ENCODE peak calls at places on chromosomes 16 and 17, in seven cellular contexts. H is H1, K is IMR-90, J is SK-N-SH, M is HepG2, A is GM12878, W is K562. I is an unnamed sample.

GRCh38 chr17:45824901-45825492 is 19.7 kb upstream of the SPPL2C start:
- DNase-seq in K (no peak), A (no peak), H (no peak), M (no peak), J (no peak), W (no peak), I (no peak)

GRCh38 chr17:36601303-36602029 is at the start of gene MRM1:
- DNase-seq in J (peak), M (peak), W (peak), H (peak), K (peak), A (peak), I (peak)

GRCh38 chr17:13415877-13416416 is 185.8 kb downstream of the HS3ST3A1 start:
- DNase-seq in W (peak), A (no peak), J (peak), M (peak), H (no peak), K (peak), I (no peak)

GRCh38 chr16:87317766-87318121 is 552 bp upstream of the C16orf95 start:
- DNase-seq in K (peak), A (no peak), H (no peak), M (peak), J (peak), W (peak), I (peak)

GRCh38 chr16:75086281-75086680 is 30.3 kb downstream of the LDHD start:
- DNase-seq in A (no peak), M (no peak), K (no peak), J (no peak), W (no peak), H (no peak), I (no peak)

GRCh38 chr17:50304781-50305404 is 30.6 kb downstream of the TMEM92 start:
- DNase-seq in K (peak), M (no peak), W (no peak), J (no peak), A (no peak), H (no peak), I (no peak)

GRCh38 chr16:56606688-56607618 is 1.4 kb upstream of the MT2A start:
- DNase-seq in W (no peak), K (peak), H (no peak), M (peak), A (no peak), J (no peak), I (peak)

GRCh38 chr16:58478427-58478826 is 21.5 kb upstream of the NDRG4 start:
- DNase-seq in W (no peak), H (no peak), K (no peak), J (no peak), A (no peak), M (no peak), I (no peak)

GRCh38 chr16:17367034-17367433 is 103.7 kb downstream of the XYLT1 start:
- DNase-seq in J (no peak), K (no peak), M (no peak), H (no peak), W (no peak), A (no peak), I (no peak)

GRCh38 chr17:8820311-8821010 is 21.3 kb upstream of the MFSD6L start:
- DNase-seq in A (no peak), M (no peak), W (no peak), J (no peak), H (peak), K (no peak), I (no peak)

GRCh38 chr16:13392341-13392740 is 490.9 kb downstream of the SHISA9 start:
- DNase-seq in H (no peak), J (no peak), A (no peak), M (no peak), K (no peak), W (no peak), I (no peak)

GRCh38 chr16:56477096-56477878 is 25.9 kb downstream of the OGFOD1 start:
- DNase-seq in J (no peak), W (peak), M (peak), K (peak), A (no peak), H (no peak), I (peak)

GRCh38 chr17:74190154-74190553 is 13.3 kb upstream of the RPL38 start:
- DNase-seq in J (peak), H (no peak), W (peak), A (no peak), M (peak), K (peak), I (peak)

GRCh38 chr16:10767127-10767526 is 23.5 kb downstream of the NUBP1 start:
- DNase-seq in M (no peak), A (no peak), H (no peak), K (no peak), J (peak), W (no peak), I (no peak)

GRCh38 chr16:54867302-54867832 is 63.3 kb upstream of the IRX5 start:
- DNase-seq in W (no peak), J (no peak), M (no peak), H (no peak), K (no peak), A (no peak), I (no peak)

GRCh38 chr17:40916366-40916765 is 21.1 kb downstream of the KRT23 start:
- DNase-seq in W (no peak), K (no peak), A (no peak), M (no peak), J (no peak), H (no peak), I (no peak)

GRCh38 chr17:40320771-40321501 is 12.0 kb downstream of the RARA start:
- DNase-seq in M (no peak), H (no peak), J (no peak), K (no peak), W (peak), A (no peak), I (no peak)

GRCh38 chr16:82792704-82793103 is 165.9 kb downstream of the CDH13 start:
- DNase-seq in A (no peak), J (no peak), K (no peak), M (no peak), H (no peak), W (no peak), I (no peak)

GRCh38 chr16:80803341-80804060 is 897 bp downstream of the CDYL2 start:
- DNase-seq in W (no peak), H (peak), J (peak), K (no peak), M (no peak), A (no peak), I (no peak)

GRCh38 chr17:4565209-4566141 is 5.1 kb upstream of the GGT6 start:
- DNase-seq in M (peak), J (peak), H (no peak), A (no peak), W (peak), K (peak), I (peak)

GRCh38 chr17:67262420-67262819 is 17.4 kb upstream of the HELZ start:
- DNase-seq in A (no peak), M (no peak), W (no peak), H (no peak), J (no peak), K (no peak), I (no peak)

GRCh38 chr17:67256075-67256732 is 11.2 kb upstream of the HELZ start:
- DNase-seq in A (no peak), H (no peak), M (no peak), W (no peak), J (no peak), K (no peak), I (no peak)

GRCh38 chr17:67265620-67266019 is 20.6 kb upstream of the HELZ start:
- DNase-seq in M (no peak), H (no peak), K (no peak), J (peak), A (no peak), W (no peak), I (no peak)

GRCh38 chr17:67258836-67259468 is 14.0 kb upstream of the HELZ start:
- DNase-seq in W (no peak), K (no peak), J (no peak), A (no peak), H (no peak), M (no peak), I (no peak)

DNA sequence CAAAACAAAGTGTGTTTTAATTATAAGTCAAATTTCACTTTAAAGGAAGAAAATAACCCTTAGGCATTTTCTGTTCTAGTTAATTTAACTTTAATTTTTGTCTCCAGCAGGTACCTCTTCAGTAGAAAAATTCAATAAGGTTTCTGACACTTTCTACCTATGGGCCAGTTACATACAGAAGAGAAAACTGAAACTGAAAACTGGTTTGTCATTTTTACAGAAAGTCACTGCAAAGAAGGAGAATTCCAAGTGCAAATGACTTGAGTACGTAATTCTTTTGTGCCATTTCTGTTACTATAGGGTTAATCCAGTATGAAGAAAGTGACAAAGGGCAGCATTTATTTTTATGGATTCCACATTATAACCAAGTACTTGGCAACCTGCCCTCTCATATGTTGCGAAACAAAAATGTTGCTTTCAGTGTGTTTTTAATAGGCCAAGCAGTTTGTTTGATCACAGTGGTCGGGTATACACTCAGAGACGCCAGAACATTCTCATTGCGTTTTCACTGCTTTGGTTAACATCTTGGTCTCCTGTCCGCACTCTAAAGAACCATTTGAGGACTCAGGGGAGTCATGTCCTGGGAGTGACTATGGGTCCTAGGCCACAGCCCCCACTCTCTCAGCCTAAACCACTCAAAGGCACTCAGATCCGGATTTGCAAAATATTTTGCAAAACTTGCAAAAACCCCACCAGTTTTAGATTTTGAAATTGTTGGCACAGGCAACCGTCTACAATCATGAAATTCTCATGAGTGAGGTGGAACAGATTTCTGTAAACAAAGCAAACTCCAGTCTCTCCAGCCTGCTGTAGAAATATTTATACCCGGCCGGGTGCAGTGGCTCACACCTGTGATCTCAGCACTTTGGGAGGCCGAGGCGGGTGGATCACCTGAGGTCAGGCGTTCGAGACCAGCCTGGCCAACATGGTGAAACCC is 15.3 kb upstream of the HELZ start:
- DNase-seq in J (no peak), M (peak), A (no peak), H (no peak), K (peak), W (no peak), I (no peak)
- TF ChIP-seq RFX5 in J (no peak), M (no peak), A (no peak), H (no peak), K (no peak), W (no peak), I (no peak)

DNA sequence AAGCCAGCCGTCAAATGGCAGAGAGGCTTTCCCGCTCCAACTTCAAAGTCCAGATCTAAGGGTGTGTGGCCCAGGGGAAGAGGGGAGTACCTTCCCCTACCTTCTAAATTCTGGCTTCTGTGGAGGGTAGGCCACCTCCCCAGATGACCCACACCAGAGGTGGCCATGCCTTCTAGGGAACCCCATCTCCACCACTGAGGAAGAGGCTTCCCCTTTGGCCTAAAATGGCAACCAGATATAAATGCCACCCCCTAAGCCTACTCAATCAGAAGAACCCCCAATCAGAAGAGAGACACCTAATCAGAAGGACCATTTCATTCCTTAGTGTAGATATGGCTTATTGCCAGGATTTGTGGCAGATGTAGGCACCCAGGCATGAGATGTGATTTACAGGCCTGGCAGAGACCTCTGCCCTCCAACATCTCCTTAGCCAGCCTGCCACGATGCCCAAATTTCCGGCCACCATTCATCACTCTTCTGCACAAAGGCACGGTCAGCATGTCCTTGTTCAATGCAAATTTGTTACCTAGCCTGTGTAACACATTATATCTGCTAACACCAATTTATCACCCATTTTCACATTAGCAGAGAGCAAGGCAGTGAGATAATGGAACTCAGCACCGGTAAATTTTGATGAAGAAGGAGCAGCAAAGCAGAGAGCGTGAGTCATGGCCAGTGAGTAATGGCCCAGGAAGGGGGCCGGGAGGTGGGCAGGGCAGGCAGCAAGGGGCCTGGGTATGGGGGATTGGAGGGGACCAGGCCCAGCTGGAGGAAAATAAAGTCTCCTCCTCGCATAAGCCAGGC is 1.2 kb upstream of the MGAT5B start:
- DNase-seq in K (peak), W (no peak), J (no peak), A (no peak), M (no peak), H (no peak), I (no peak)
- TF ChIP-seq RFX5 in K (no peak), W (no peak), J (no peak), A (no peak), M (no peak), H (no peak), I (no peak)

DNA sequence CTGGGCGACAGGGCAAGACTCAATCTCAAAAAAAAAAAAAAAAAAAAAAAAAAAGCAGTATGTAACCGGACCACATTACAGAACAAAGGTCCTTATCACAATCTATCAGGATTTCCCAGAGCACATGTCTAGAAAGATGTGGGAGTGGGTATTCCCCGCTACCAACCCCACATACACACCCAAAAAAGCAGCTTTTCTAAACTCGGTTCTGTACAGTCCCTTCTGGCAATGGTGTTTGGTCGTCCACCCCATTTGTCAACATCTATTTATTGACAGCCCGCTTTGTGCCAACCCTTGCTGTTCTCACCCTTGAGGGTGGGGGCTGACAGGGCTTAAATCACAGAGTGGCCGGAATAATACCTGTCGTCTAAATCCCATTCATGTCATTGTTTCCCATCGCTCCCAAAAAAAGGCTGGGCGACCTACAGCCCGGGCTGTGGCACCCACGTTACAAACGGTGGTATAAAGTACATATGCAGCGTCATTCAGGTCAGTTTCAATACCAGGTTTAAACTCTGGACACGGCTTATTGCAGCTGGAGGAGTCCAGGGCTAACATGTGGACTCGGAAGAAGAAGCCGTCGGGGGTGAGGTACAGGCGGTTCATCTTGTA is 3.6 kb downstream of the C17orf58 start:
- DNase-seq in H (no peak), W (peak), A (no peak), K (no peak), M (no peak), J (no peak), I (no peak)
- TF ChIP-seq RFX5 in H (no peak), W (no peak), A (no peak), K (no peak), M (no peak), J (no peak), I (no peak)

DNA sequence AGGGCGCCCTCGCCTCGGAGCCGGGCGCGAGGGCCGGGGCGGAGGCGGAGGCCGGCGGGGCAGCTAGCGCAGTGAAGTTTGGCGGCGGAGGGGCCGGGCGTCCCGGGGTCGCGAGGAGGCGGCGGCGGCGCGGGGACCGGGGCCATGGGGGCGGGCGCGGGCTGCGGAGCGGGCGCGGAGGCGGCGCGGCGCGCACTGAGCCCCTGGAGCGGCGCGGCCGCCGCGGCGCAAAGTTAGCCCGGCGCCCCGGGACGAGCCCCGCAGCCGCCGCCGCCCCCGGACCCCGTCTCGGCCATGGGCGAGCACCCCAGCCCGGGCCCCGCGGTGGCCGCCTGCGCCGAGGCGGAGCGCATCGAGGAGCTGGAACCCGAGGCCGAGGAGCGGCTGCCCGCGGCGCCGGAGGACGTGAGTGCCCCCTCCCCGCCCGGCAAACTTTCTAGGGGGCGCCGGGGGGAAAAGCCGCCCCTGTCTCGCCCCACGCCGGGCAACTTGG is 310 bp downstream of the RHBDL3 start:
- DNase-seq in W (no peak), H (no peak), M (no peak), A (no peak), K (no peak), J (no peak), I (no peak)
- TF ChIP-seq RFX5 in W (no peak), H (no peak), M (no peak), A (no peak), K (no peak), J (no peak), I (no peak)

I was measured in A549.